ENCODE peak calls at places on chromosomes 6 and 20, in nine cellular contexts. One of them, this sample, is unnamed.

GRCh38 chr20:38094968-38095689 is 61.6 kb downstream of the RPRD1B start:
- DNase-seq in spleen: no peak
- DNase-seq in IMR-90: no peak
- DNase-seq in adrenal gland: no peak
- DNase-seq in Peyer's patch: no peak
- DNase-seq in stomach: no peak
- DNase-seq in transverse colon: no peak
- DNase-seq in sigmoid colon: no peak
- DNase-seq in vagina: no peak
- DNase-seq in this sample: no peak

GRCh38 chr6:128507337-128508310 is 12.8 kb downstream of the PTPRK start:
- DNase-seq in vagina: no peak
- DNase-seq in spleen: no peak
- DNase-seq in Peyer's patch: no peak
- DNase-seq in sigmoid colon: no peak
- DNase-seq in IMR-90: peak; percentile 79
- DNase-seq in adrenal gland: no peak
- DNase-seq in stomach: no peak
- DNase-seq in transverse colon: peak; percentile 63
- DNase-seq in this sample: no peak

GRCh38 chr6:140774080-140774505 is 1358.6 kb upstream of the GJE1 start:
- DNase-seq in Peyer's patch: no peak
- DNase-seq in sigmoid colon: no peak
- DNase-seq in vagina: no peak
- DNase-seq in transverse colon: no peak
- DNase-seq in stomach: no peak
- DNase-seq in adrenal gland: no peak
- DNase-seq in spleen: no peak
- DNase-seq in IMR-90: peak; percentile 91
- DNase-seq in this sample: no peak

GRCh38 chr6:73282876-73283275 is 19.9 kb upstream of the KHDC1 start:
- DNase-seq in sigmoid colon: no peak
- DNase-seq in stomach: no peak
- DNase-seq in spleen: no peak
- DNase-seq in vagina: no peak
- DNase-seq in Peyer's patch: no peak
- DNase-seq in IMR-90: no peak
- DNase-seq in adrenal gland: no peak
- DNase-seq in transverse colon: no peak
- DNase-seq in this sample: no peak

GRCh38 chr20:37315293-37316110 is 26.0 kb downstream of the MANBAL start:
- DNase-seq in transverse colon: peak; percentile 57
- DNase-seq in sigmoid colon: peak; percentile 95
- DNase-seq in Peyer's patch: peak; percentile 50
- DNase-seq in adrenal gland: peak; percentile 61
- DNase-seq in spleen: no peak
- DNase-seq in stomach: peak; percentile 59
- DNase-seq in IMR-90: peak; percentile 92
- DNase-seq in vagina: no peak
- DNase-seq in this sample: peak; percentile 90

GRCh38 chr6:19837511-19838441 is 606 bp downstream of the ID4 start:
- DNase-seq in stomach: peak; percentile 39
- DNase-seq in adrenal gland: no peak
- DNase-seq in vagina: no peak
- DNase-seq in Peyer's patch: no peak
- DNase-seq in sigmoid colon: peak; percentile 68
- DNase-seq in IMR-90: peak; percentile 38
- DNase-seq in transverse colon: peak; percentile 24
- DNase-seq in spleen: no peak
- DNase-seq in this sample: no peak

GRCh38 chr20:24577271-24577909 is 108.0 kb downstream of the SYNDIG1 start:
- DNase-seq in stomach: no peak
- DNase-seq in adrenal gland: no peak
- DNase-seq in spleen: no peak
- DNase-seq in vagina: peak; percentile 64
- DNase-seq in IMR-90: no peak
- DNase-seq in Peyer's patch: no peak
- DNase-seq in sigmoid colon: no peak
- DNase-seq in transverse colon: no peak
- DNase-seq in this sample: no peak

GRCh38 chr6:134182528-134182927 is 130.1 kb upstream of the SLC2A12 start:
- DNase-seq in IMR-90: no peak
- DNase-seq in spleen: no peak
- DNase-seq in sigmoid colon: no peak
- DNase-seq in adrenal gland: no peak
- DNase-seq in vagina: no peak
- DNase-seq in Peyer's patch: no peak
- DNase-seq in transverse colon: no peak
- DNase-seq in stomach: no peak
- DNase-seq in this sample: no peak

GRCh38 chr6:89221971-89222887 is 5.1 kb upstream of the GABRR1 start:
- DNase-seq in sigmoid colon: no peak
- DNase-seq in stomach: no peak
- DNase-seq in spleen: no peak
- DNase-seq in vagina: no peak
- DNase-seq in transverse colon: no peak
- DNase-seq in Peyer's patch: no peak
- DNase-seq in IMR-90: no peak
- DNase-seq in adrenal gland: no peak
- DNase-seq in this sample: no peak

GRCh38 chr6:28081486-28081751 is 1.1 kb downstream of the ZNF165 start:
- DNase-seq in adrenal gland: no peak
- DNase-seq in stomach: no peak
- DNase-seq in spleen: no peak
- DNase-seq in vagina: no peak
- DNase-seq in sigmoid colon: no peak
- DNase-seq in IMR-90: no peak
- DNase-seq in transverse colon: peak; percentile 20
- DNase-seq in Peyer's patch: peak; percentile 39
- DNase-seq in this sample: no peak

GRCh38 chr6:159279790-159280277 is 110.6 kb downstream of the FNDC1 start:
- DNase-seq in vagina: no peak
- DNase-seq in Peyer's patch: no peak
- DNase-seq in transverse colon: no peak
- DNase-seq in IMR-90: no peak
- DNase-seq in stomach: peak; percentile 69
- DNase-seq in adrenal gland: peak; percentile 28
- DNase-seq in sigmoid colon: no peak
- DNase-seq in spleen: no peak
- DNase-seq in this sample: no peak

GRCh38 chr20:35467339-35468224 is 12.2 kb downstream of the CEP250 start:
- DNase-seq in transverse colon: no peak
- DNase-seq in stomach: no peak
- DNase-seq in IMR-90: peak; percentile 64
- DNase-seq in sigmoid colon: peak; percentile 72
- DNase-seq in adrenal gland: peak; percentile 70
- DNase-seq in Peyer's patch: no peak
- DNase-seq in vagina: no peak
- DNase-seq in spleen: no peak
- DNase-seq in this sample: no peak

GRCh38 chr6:51626391-51626790 is 461.0 kb downstream of the PKHD1 start:
- DNase-seq in vagina: no peak
- DNase-seq in Peyer's patch: no peak
- DNase-seq in IMR-90: no peak
- DNase-seq in adrenal gland: no peak
- DNase-seq in spleen: no peak
- DNase-seq in stomach: no peak
- DNase-seq in sigmoid colon: no peak
- DNase-seq in transverse colon: no peak
- DNase-seq in this sample: no peak

GRCh38 chr20:56273491-56273890 is 25.0 kb downstream of the MC3R start:
- DNase-seq in vagina: no peak
- DNase-seq in transverse colon: no peak
- DNase-seq in spleen: no peak
- DNase-seq in stomach: no peak
- DNase-seq in IMR-90: no peak
- DNase-seq in adrenal gland: no peak
- DNase-seq in sigmoid colon: no peak
- DNase-seq in Peyer's patch: no peak
- DNase-seq in this sample: no peak

GRCh38 chr6:106560966-106561740 is 68.1 kb downstream of the RTN4IP1 start:
- DNase-seq in IMR-90: peak; percentile 71
- DNase-seq in transverse colon: no peak
- DNase-seq in spleen: no peak
- DNase-seq in vagina: no peak
- DNase-seq in stomach: no peak
- DNase-seq in Peyer's patch: no peak
- DNase-seq in adrenal gland: no peak
- DNase-seq in sigmoid colon: no peak
- DNase-seq in this sample: no peak

GRCh38 chr20:61736751-61737310 is 328.9 kb downstream of the TAF4 start:
- DNase-seq in vagina: no peak
- DNase-seq in Peyer's patch: no peak
- DNase-seq in stomach: no peak
- DNase-seq in spleen: peak; percentile 46
- DNase-seq in transverse colon: no peak
- DNase-seq in IMR-90: no peak
- DNase-seq in adrenal gland: no peak
- DNase-seq in sigmoid colon: no peak
- DNase-seq in this sample: no peak

GRCh38 chr6:90458353-90459224 is 128.3 kb downstream of the MAP3K7 start:
- DNase-seq in spleen: no peak
- DNase-seq in stomach: no peak
- DNase-seq in adrenal gland: no peak
- DNase-seq in transverse colon: no peak
- DNase-seq in IMR-90: no peak
- DNase-seq in vagina: no peak
- DNase-seq in Peyer's patch: peak; percentile 25
- DNase-seq in sigmoid colon: no peak
- DNase-seq in this sample: no peak

DNA sequence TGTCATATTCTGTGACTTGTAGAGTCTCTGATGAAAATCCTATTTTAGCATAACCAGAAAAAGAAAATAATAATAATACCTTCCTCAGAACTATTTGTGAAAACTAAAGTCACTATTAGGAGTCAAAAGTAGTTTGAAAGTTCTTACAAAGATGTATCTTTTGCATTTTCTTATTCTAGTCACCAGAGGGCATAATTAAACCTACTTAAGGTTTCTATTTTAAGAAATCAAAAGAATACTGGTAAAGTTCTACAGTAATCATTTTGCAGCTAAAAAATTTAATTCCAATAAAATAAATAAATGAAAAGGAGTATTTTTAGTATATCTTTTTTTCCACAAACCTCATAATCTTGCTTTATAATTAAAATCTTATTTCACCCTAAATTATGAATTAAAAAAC is 28.0 kb upstream of the MCM9 start:
- DNase-seq in Peyer's patch: no peak
- DNase-seq in transverse colon: no peak
- DNase-seq in IMR-90: peak; percentile 10
- DNase-seq in sigmoid colon: no peak
- DNase-seq in vagina: no peak
- DNase-seq in adrenal gland: no peak
- DNase-seq in stomach: no peak
- DNase-seq in spleen: no peak
- DNase-seq in this sample: no peak
- TF ChIP-seq CTCF in Peyer's patch: no peak
- TF ChIP-seq CTCF in transverse colon: no peak
- TF ChIP-seq CTCF in IMR-90: peak; percentile 33
- TF ChIP-seq CTCF in sigmoid colon: no peak
- TF ChIP-seq CTCF in vagina: no peak
- TF ChIP-seq CTCF in adrenal gland: peak; percentile 26
- TF ChIP-seq CTCF in stomach: no peak
- TF ChIP-seq CTCF in spleen: peak; percentile 11
- TF ChIP-seq CTCF in this sample: no peak

GRCh38 chr6:26157838-26158580 is 70.8 kb downstream of the HFE start:
- DNase-seq in stomach: peak; percentile 86
- DNase-seq in sigmoid colon: peak; percentile 95
- DNase-seq in vagina: peak; percentile 98
- DNase-seq in adrenal gland: peak; percentile 93
- DNase-seq in spleen: peak; percentile 95
- DNase-seq in transverse colon: peak; percentile 89
- DNase-seq in Peyer's patch: peak; percentile 83
- DNase-seq in IMR-90: peak; percentile 99
- DNase-seq in this sample: peak; percentile 92
- TF ChIP-seq POLR2A in stomach: no peak
- TF ChIP-seq POLR2A in sigmoid colon: peak; percentile 98
- TF ChIP-seq POLR2A in vagina: peak; percentile 89
- TF ChIP-seq POLR2A in adrenal gland: peak; percentile 99
- TF ChIP-seq POLR2A in spleen: peak; percentile 100
- TF ChIP-seq POLR2A in transverse colon: peak; percentile 100
- TF ChIP-seq POLR2A in Peyer's patch: peak; percentile 100
- TF ChIP-seq POLR2A in IMR-90: peak; percentile 93
- TF ChIP-seq POLR2A in this sample: no peak

DNA sequence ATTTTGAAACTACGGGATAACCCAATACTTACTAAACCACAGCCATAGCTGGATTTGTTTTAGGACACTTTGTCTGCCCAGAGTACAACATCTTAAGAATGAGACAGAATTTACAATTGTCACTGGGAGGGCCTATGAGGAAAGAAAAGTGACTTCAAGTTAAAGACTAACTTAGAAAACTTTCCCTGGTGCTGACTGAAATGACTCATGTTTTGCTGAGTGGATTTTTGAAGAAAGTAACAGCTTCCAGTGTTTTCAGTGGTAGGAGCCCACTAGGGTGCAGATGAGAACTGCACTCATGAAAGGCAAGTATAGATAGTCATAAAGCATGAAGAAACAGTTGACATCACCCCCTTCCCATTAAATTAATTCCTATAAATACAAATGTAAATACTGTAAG is 988.2 kb upstream of the MAP3K7 start:
- DNase-seq in adrenal gland: no peak
- DNase-seq in transverse colon: no peak
- DNase-seq in sigmoid colon: no peak
- DNase-seq in Peyer's patch: no peak
- DNase-seq in IMR-90: peak; percentile 15
- DNase-seq in spleen: no peak
- DNase-seq in stomach: no peak
- DNase-seq in vagina: no peak
- DNase-seq in this sample: no peak
- TF ChIP-seq CTCF in adrenal gland: no peak
- TF ChIP-seq CTCF in transverse colon: no peak
- TF ChIP-seq CTCF in sigmoid colon: no peak
- TF ChIP-seq CTCF in Peyer's patch: no peak
- TF ChIP-seq CTCF in IMR-90: no peak
- TF ChIP-seq CTCF in spleen: no peak
- TF ChIP-seq CTCF in stomach: no peak
- TF ChIP-seq CTCF in vagina: no peak
- TF ChIP-seq CTCF in this sample: no peak

DNA sequence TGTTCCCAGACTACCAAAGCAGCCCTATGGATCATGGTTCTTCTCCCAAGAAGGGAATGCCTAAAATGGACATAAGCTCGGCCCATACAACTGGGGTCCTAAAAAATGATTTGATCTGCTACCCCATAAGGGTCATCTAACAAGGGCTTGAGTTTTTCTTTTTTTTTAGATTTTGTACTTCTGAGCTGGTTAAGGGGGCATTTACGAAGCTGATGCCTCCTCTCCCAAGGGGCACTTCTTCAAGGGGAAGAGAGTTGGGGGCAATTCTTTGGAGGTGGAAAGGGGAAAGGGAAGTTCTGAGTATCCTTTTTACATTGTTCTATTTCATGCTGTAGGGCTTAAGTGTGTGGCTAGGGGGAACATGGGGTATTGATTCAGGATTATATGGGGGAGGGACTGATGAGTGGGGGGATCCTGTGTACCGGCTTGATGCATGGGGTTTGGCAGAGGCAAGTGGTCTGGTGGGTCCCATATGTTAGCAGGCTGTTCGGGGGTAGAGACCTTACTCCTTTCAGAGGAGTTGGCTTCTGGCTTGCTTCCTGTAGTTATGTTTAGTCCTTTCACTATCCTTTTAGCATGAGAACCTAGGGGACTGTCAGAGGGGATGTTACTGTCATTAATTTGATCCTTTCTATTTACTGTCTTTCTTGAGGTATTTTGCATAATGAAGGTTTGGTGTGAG is 8.1 kb upstream of the ZNFX1 start:
- DNase-seq in sigmoid colon: no peak
- DNase-seq in stomach: no peak
- DNase-seq in IMR-90: no peak
- DNase-seq in Peyer's patch: no peak
- DNase-seq in transverse colon: no peak
- DNase-seq in spleen: no peak
- DNase-seq in adrenal gland: no peak
- DNase-seq in vagina: no peak
- DNase-seq in this sample: no peak
- TF ChIP-seq POLR2A in sigmoid colon: no peak
- TF ChIP-seq POLR2A in stomach: no peak
- TF ChIP-seq POLR2A in IMR-90: no peak
- TF ChIP-seq POLR2A in Peyer's patch: no peak
- TF ChIP-seq POLR2A in transverse colon: no peak
- TF ChIP-seq POLR2A in spleen: no peak
- TF ChIP-seq POLR2A in adrenal gland: no peak
- TF ChIP-seq POLR2A in vagina: no peak
- TF ChIP-seq POLR2A in this sample: no peak